ENCODE peak calls at places on chromosomes 3 and 15, in nine cellular contexts. N is stimulated activated CD8-positive, alpha-beta memory T cell treated with anti-CD3 and anti-CD28 coated beads, Interleukin-4, amount 100 ng/mL, for 1 hour; E is NCI-H1694 treated with DMSO at 0.1 percent for 48 hours; M is H4; U is Karpas-422; S is ELR; F is left ventricle myocardium superior; J is NCI-H1436; T is GM23248. X is an unnamed sample.

GRCh38 chr3:10248984-10249748 is 907 bp downstream of the TATDN2 start:
- DNase-seq in N (peak), E (no peak), M (no peak), U (peak), S (peak), F (peak), J (no peak), T (peak), X (peak)

GRCh38 chr3:58544546-58544945 is 7.6 kb upstream of the ACOX2 start:
- DNase-seq in N (no peak), E (no peak), M (no peak), U (no peak), S (no peak), F (no peak), J (no peak), T (no peak), X (no peak)

GRCh38 chr15:83980637-83981036 is 254.9 kb upstream of the GOLGA6L4 start:
- DNase-seq in N (no peak), E (no peak), M (no peak), U (no peak), S (no peak), F (no peak), J (no peak), T (no peak), X (no peak)

GRCh38 chr15:59587085-59587826 is 24.3 kb upstream of the GCNT3 start:
- DNase-seq in N (no peak), E (no peak), M (no peak), U (no peak), S (no peak), F (no peak), J (peak), T (no peak), X (no peak)

GRCh38 chr3:4153771-4154170 is 149.4 kb upstream of the SETMAR start:
- DNase-seq in N (no peak), E (no peak), M (no peak), U (no peak), S (no peak), F (no peak), J (no peak), T (no peak), X (no peak)

GRCh38 chr3:168213920-168214319 is 118.2 kb upstream of the GOLIM4 start:
- DNase-seq in N (no peak), E (no peak), M (peak), U (no peak), S (peak), F (no peak), J (no peak), T (peak), X (peak)

GRCh38 chr15:58551764-58552504 is 120.1 kb downstream of the LIPC start:
- DNase-seq in N (no peak), E (no peak), M (peak), U (no peak), S (peak), F (peak), J (no peak), T (peak), X (no peak)

GRCh38 chr15:78263351-78263781 is 996 bp upstream of the DNAJA4 start:
- DNase-seq in N (no peak), E (no peak), M (no peak), U (no peak), S (no peak), F (no peak), J (no peak), T (no peak), X (no peak)

GRCh38 chr3:187531831-187532230 is 138.4 kb downstream of the SST start:
- DNase-seq in N (no peak), E (no peak), M (no peak), U (no peak), S (no peak), F (no peak), J (no peak), T (peak), X (no peak)

GRCh38 chr15:63173116-63173470 is 15.8 kb upstream of the RPS27L start:
- DNase-seq in N (no peak), E (no peak), M (no peak), U (no peak), S (no peak), F (no peak), J (no peak), T (no peak), X (no peak)

GRCh38 chr3:188272481-188273372 is 118.8 kb downstream of the LPP start:
- DNase-seq in N (no peak), E (no peak), M (peak), U (no peak), S (peak), F (no peak), J (no peak), T (peak), X (no peak)

GRCh38 chr3:195763248-195763830 is 42.6 kb downstream of the MUC20 start:
- DNase-seq in N (no peak), E (no peak), M (no peak), U (peak), S (no peak), F (no peak), J (no peak), T (no peak), X (peak)

GRCh38 chr3:10717756-10718155 is 98.3 kb upstream of the SLC6A11 start:
- DNase-seq in N (no peak), E (no peak), M (no peak), U (no peak), S (no peak), F (no peak), J (no peak), T (no peak), X (no peak)

GRCh38 chr3:185264849-185265553 is 11.2 kb upstream of the EHHADH start:
- DNase-seq in N (no peak), E (no peak), M (no peak), U (no peak), S (no peak), F (no peak), J (no peak), T (no peak), X (no peak)

GRCh38 chr3:132803889-132804288 is 81.7 kb upstream of the NPHP3 start:
- DNase-seq in N (no peak), E (no peak), M (no peak), U (peak), S (peak), F (no peak), J (peak), T (no peak), X (no peak)

GRCh38 chr15:92166029-92166428 is 227.7 kb upstream of the ST8SIA2 start:
- DNase-seq in N (no peak), E (no peak), M (no peak), U (no peak), S (no peak), F (no peak), J (no peak), T (no peak), X (no peak)

GRCh38 chr15:31278544-31279220 is 48.0 kb upstream of the KLF13 start:
- DNase-seq in N (no peak), E (no peak), M (no peak), U (no peak), S (no peak), F (no peak), J (no peak), T (no peak), X (no peak)

GRCh38 chr15:92619380-92620101 is 36.0 kb downstream of the FAM174B start:
- DNase-seq in N (no peak), E (no peak), M (peak), U (no peak), S (no peak), F (no peak), J (no peak), T (peak), X (no peak)

GRCh38 chr15:92012368-92012629 is 158.8 kb downstream of the SLCO3A1 start:
- DNase-seq in N (no peak), E (no peak), M (peak), U (no peak), S (no peak), F (no peak), J (no peak), T (peak), X (no peak)

GRCh38 chr15:66472176-66472999 is 25.2 kb downstream of the SNAPC5 start:
- DNase-seq in N (peak), E (no peak), M (no peak), U (no peak), S (no peak), F (no peak), J (no peak), T (peak), X (no peak)

GRCh38 chr3:196214783-196215441 is 1.4 kb upstream of the SLC51A start:
- DNase-seq in N (no peak), E (no peak), M (no peak), U (no peak), S (peak), F (peak), J (no peak), T (no peak), X (no peak)

GRCh38 chr3:8761866-8762265 is 7.5 kb downstream of the OXTR start:
- DNase-seq in N (no peak), E (no peak), M (no peak), U (no peak), S (no peak), F (no peak), J (no peak), T (no peak), X (no peak)

GRCh38 chr15:67198157-67198754 is 56.2 kb downstream of the AAGAB start:
- DNase-seq in N (no peak), E (no peak), M (no peak), U (no peak), S (no peak), F (no peak), J (no peak), T (peak), X (no peak)

GRCh38 chr15:36156855-36157521 is 422.4 kb upstream of the CDIN1 start:
- DNase-seq in N (no peak), E (no peak), M (no peak), U (no peak), S (peak), F (peak), J (no peak), T (peak), X (no peak)

GRCh38 chr3:175005193-175005592 is 146.1 kb downstream of the NAALADL2 start:
- DNase-seq in N (no peak), E (no peak), M (no peak), U (no peak), S (no peak), F (no peak), J (no peak), T (peak), X (no peak)

GRCh38 chr3:195873971-195874370 is 34.4 kb downstream of the TNK2 start:
- DNase-seq in N (no peak), E (no peak), M (no peak), U (no peak), S (peak), F (peak), J (no peak), T (peak), X (no peak)

GRCh38 chr3:65732060-65732933 is 306.4 kb downstream of the MAGI1 start:
- DNase-seq in N (no peak), E (peak), M (peak), U (peak), S (peak), F (no peak), J (peak), T (peak), X (peak)

GRCh38 chr3:126685493-126685892 is 18.5 kb upstream of the CHCHD6 start:
- DNase-seq in N (no peak), E (no peak), M (no peak), U (peak), S (no peak), F (no peak), J (no peak), T (no peak), X (no peak)

X was measured in RPMI8226.